ENCODE peak calls at places on chromosome 12, in four cellular contexts. N is stimulated activated CD4-positive, alpha-beta T cell treated with anti-CD3 and anti-CD28 coated beads, Interleukin-1b, Interleukin-23, amount 100 ng/mL, for 48 hours; H is SIG-M5; W is GM13977. Z is an unnamed sample.

GRCh38 chr12:52229836-52230343 is 3.2 kb upstream of the KRT7 start:
- DNase-seq in N (no peak), H (no peak), W (no peak), Z (no peak)

GRCh38 chr12:67655829-67656614 is 7.5 kb downstream of the DYRK2 start:
- DNase-seq in N (no peak), H (no peak), W (no peak), Z (no peak)

GRCh38 chr12:97235102-97235501 is 227.5 kb upstream of the RMST start:
- DNase-seq in N (no peak), H (no peak), W (no peak), Z (no peak)

GRCh38 chr12:26396402-26396801 is 201.0 kb downstream of the SSPN start:
- DNase-seq in N (no peak), H (no peak), W (peak), Z (no peak)

GRCh38 chr12:5441497-5442236 is 9.8 kb downstream of the NTF3 start:
- DNase-seq in N (no peak), H (no peak), W (no peak), Z (no peak)

GRCh38 chr12:123723011-123723410 is 10.9 kb downstream of the ATP6V0A2 start:
- DNase-seq in N (no peak), H (no peak), W (no peak), Z (no peak)

GRCh38 chr12:124923906-124924734 is 9.7 kb upstream of the UBC start:
- DNase-seq in N (no peak), H (no peak), W (no peak), Z (peak)

GRCh38 chr12:14948672-14949071 is 10.3 kb upstream of the ERP27 start:
- DNase-seq in N (peak), H (peak), W (peak), Z (no peak)

GRCh38 chr12:9604288-9604687 is 3.4 kb downstream of the KLRB1 start:
- DNase-seq in N (no peak), H (no peak), W (no peak), Z (no peak)

GRCh38 chr12:99056186-99056585 is 411.1 kb downstream of the APAF1 start:
- DNase-seq in N (no peak), H (no peak), W (no peak), Z (no peak)

GRCh38 chr12:127383281-127383680 is 883.7 kb upstream of the TMEM132C start:
- DNase-seq in N (no peak), H (no peak), W (no peak), Z (no peak)

GRCh38 chr12:69566603-69567002 is 18.7 kb upstream of the CCT2 start:
- DNase-seq in N (no peak), H (no peak), W (no peak), Z (no peak)

GRCh38 chr12:132429122-132429931 is 60.6 kb upstream of the FBRSL1 start:
- DNase-seq in N (no peak), H (no peak), W (no peak), Z (no peak)

GRCh38 chr12:15899282-15899870 is 11.8 kb upstream of the DERA start:
- DNase-seq in N (no peak), H (no peak), W (no peak), Z (no peak)

GRCh38 chr12:77888611-77889010 is 57.9 kb downstream of the NAV3 start:
- DNase-seq in N (no peak), H (no peak), W (no peak), Z (no peak)

GRCh38 chr12:97148941-97149559 is 242.0 kb downstream of the NEDD1 start:
- DNase-seq in N (peak), H (no peak), W (peak), Z (peak)

GRCh38 chr12:130460611-130461478 is 123.2 kb downstream of the PIWIL1 start:
- DNase-seq in N (no peak), H (no peak), W (no peak), Z (no peak)

GRCh38 chr12:114152890-114153289 is 186.8 kb upstream of the RBM19 start:
- DNase-seq in N (no peak), H (no peak), W (no peak), Z (no peak)

GRCh38 chr12:105705765-105706164 is 375.3 kb downstream of the C12orf75 start:
- DNase-seq in N (no peak), H (no peak), W (no peak), Z (peak)

GRCh38 chr12:61188801-61189595 is 1071.2 kb upstream of the USP15 start:
- DNase-seq in N (no peak), H (no peak), W (no peak), Z (no peak)

GRCh38 chr12:7935464-7935772 is 569 bp downstream of the SLC2A3 start:
- DNase-seq in N (no peak), H (no peak), W (no peak), Z (no peak)

GRCh38 chr12:31813305-31813704 is 84.5 kb upstream of the AMN1 start:
- DNase-seq in N (no peak), H (no peak), W (no peak), Z (no peak)

GRCh38 chr12:104846056-104846762 is 111.9 kb downstream of the SLC41A2 start:
- DNase-seq in N (no peak), H (no peak), W (no peak), Z (no peak)

GRCh38 chr12:12127304-12127703 is 56.6 kb downstream of the BCL2L14 start:
- DNase-seq in N (no peak), H (no peak), W (no peak), Z (no peak)

GRCh38 chr12:131950182-131950913 is 606 bp downstream of the EP400 start:
- DNase-seq in N (peak), H (no peak), W (peak), Z (no peak)

GRCh38 chr12:94134226-94134795 is 14.1 kb upstream of the PLXNC1 start:
- DNase-seq in N (peak), H (no peak), W (peak), Z (peak)

GRCh38 chr12:2779281-2779680 is 15.5 kb upstream of the FKBP4 start:
- DNase-seq in N (no peak), H (no peak), W (no peak), Z (no peak)

GRCh38 chr12:112122823-112123690 is 2.3 kb upstream of the TRAFD1 start:
- DNase-seq in N (no peak), H (no peak), W (no peak), Z (no peak)

Z was measured in HTR-8/SVneo.